ENCODE peak calls at places on chromosome X, in eight cellular contexts. One of them, this sample, is unnamed. For H3K27me3, the result is how much of the 10 kb centered on the place peaks cover.

GRCh38 chrX:48613502-48614160 is 16.3 kb downstream of the WDR13 start:
- DNase-seq in ovary: no peak
- DNase-seq in fibroblast of lung: peak
- DNase-seq in BE2C: no peak
- DNase-seq in aorta: no peak
- DNase-seq in colonic mucosa: no peak
- DNase-seq in CD8-positive, alpha-beta memory T cell: no peak
- DNase-seq in naive thymus-derived CD4-positive, alpha-beta T cell: no peak
- DNase-seq in this sample: no peak

GRCh38 chrX:45449982-45450381 is 249.3 kb upstream of the DIPK2B start:
- DNase-seq in naive thymus-derived CD4-positive, alpha-beta T cell: no peak
- DNase-seq in aorta: no peak
- DNase-seq in ovary: no peak
- DNase-seq in BE2C: no peak
- DNase-seq in fibroblast of lung: peak
- DNase-seq in colonic mucosa: no peak
- DNase-seq in CD8-positive, alpha-beta memory T cell: no peak
- DNase-seq in this sample: no peak

GRCh38 chrX:119015407-119016242 is 41.2 kb downstream of the LONRF3 start:
- DNase-seq in BE2C: peak
- DNase-seq in aorta: peak
- DNase-seq in CD8-positive, alpha-beta memory T cell: no peak
- DNase-seq in ovary: peak
- DNase-seq in naive thymus-derived CD4-positive, alpha-beta T cell: peak
- DNase-seq in colonic mucosa: no peak
- DNase-seq in fibroblast of lung: peak
- DNase-seq in this sample: no peak

GRCh38 chrX:121103381-121103780 is 56.0 kb downstream of the GLUD2 start:
- DNase-seq in naive thymus-derived CD4-positive, alpha-beta T cell: no peak
- DNase-seq in CD8-positive, alpha-beta memory T cell: no peak
- DNase-seq in aorta: no peak
- DNase-seq in colonic mucosa: no peak
- DNase-seq in BE2C: no peak
- DNase-seq in fibroblast of lung: peak
- DNase-seq in ovary: no peak
- DNase-seq in this sample: no peak

GRCh38 chrX:130086414-130087207 is 23.7 kb downstream of the ELF4 start:
- DNase-seq in fibroblast of lung: no peak
- DNase-seq in aorta: no peak
- DNase-seq in BE2C: no peak
- DNase-seq in ovary: no peak
- DNase-seq in naive thymus-derived CD4-positive, alpha-beta T cell: peak
- DNase-seq in CD8-positive, alpha-beta memory T cell: peak
- DNase-seq in colonic mucosa: no peak
- DNase-seq in this sample: no peak

GRCh38 chrX:86349115-86349514 is 200.9 kb downstream of the DACH2 start:
- DNase-seq in naive thymus-derived CD4-positive, alpha-beta T cell: no peak
- DNase-seq in colonic mucosa: no peak
- DNase-seq in BE2C: no peak
- DNase-seq in CD8-positive, alpha-beta memory T cell: no peak
- DNase-seq in ovary: no peak
- DNase-seq in aorta: no peak
- DNase-seq in fibroblast of lung: no peak
- DNase-seq in this sample: no peak

GRCh38 chrX:134623293-134624045 is 34.8 kb downstream of the PLAC1 start:
- DNase-seq in BE2C: no peak
- DNase-seq in aorta: no peak
- DNase-seq in colonic mucosa: no peak
- DNase-seq in CD8-positive, alpha-beta memory T cell: no peak
- DNase-seq in naive thymus-derived CD4-positive, alpha-beta T cell: no peak
- DNase-seq in ovary: no peak
- DNase-seq in fibroblast of lung: peak
- DNase-seq in this sample: no peak

GRCh38 chrX:149629730-149630387 is 1.7 kb downstream of the TMEM185A start:
- DNase-seq in fibroblast of lung: no peak
- DNase-seq in aorta: no peak
- DNase-seq in naive thymus-derived CD4-positive, alpha-beta T cell: no peak
- DNase-seq in colonic mucosa: no peak
- DNase-seq in CD8-positive, alpha-beta memory T cell: no peak
- DNase-seq in ovary: no peak
- DNase-seq in BE2C: no peak
- DNase-seq in this sample: no peak

GRCh38 chrX:95884196-95884595 is 800.4 kb upstream of the DIAPH2 start:
- DNase-seq in CD8-positive, alpha-beta memory T cell: no peak
- DNase-seq in ovary: no peak
- DNase-seq in aorta: no peak
- DNase-seq in fibroblast of lung: no peak
- DNase-seq in naive thymus-derived CD4-positive, alpha-beta T cell: no peak
- DNase-seq in BE2C: no peak
- DNase-seq in colonic mucosa: no peak
- DNase-seq in this sample: no peak

GRCh38 chrX:134551365-134552095 is 91.6 kb downstream of the HPRT1 start:
- DNase-seq in aorta: no peak
- DNase-seq in fibroblast of lung: peak
- DNase-seq in naive thymus-derived CD4-positive, alpha-beta T cell: no peak
- DNase-seq in CD8-positive, alpha-beta memory T cell: no peak
- DNase-seq in BE2C: no peak
- DNase-seq in ovary: no peak
- DNase-seq in colonic mucosa: no peak
- DNase-seq in this sample: no peak

GRCh38 chrX:42751573-42751972 is 26.4 kb downstream of the PPP1R2C start:
- DNase-seq in naive thymus-derived CD4-positive, alpha-beta T cell: no peak
- DNase-seq in aorta: no peak
- DNase-seq in colonic mucosa: no peak
- DNase-seq in BE2C: no peak
- DNase-seq in ovary: no peak
- DNase-seq in fibroblast of lung: peak
- DNase-seq in CD8-positive, alpha-beta memory T cell: no peak
- DNase-seq in this sample: no peak

GRCh38 chrX:133909888-133910287 is 75.5 kb downstream of the GPC3 start:
- DNase-seq in naive thymus-derived CD4-positive, alpha-beta T cell: no peak
- DNase-seq in BE2C: no peak
- DNase-seq in CD8-positive, alpha-beta memory T cell: no peak
- DNase-seq in fibroblast of lung: no peak
- DNase-seq in ovary: no peak
- DNase-seq in aorta: no peak
- DNase-seq in colonic mucosa: no peak
- DNase-seq in this sample: no peak

GRCh38 chrX:2521092-2521926 is 20.5 kb upstream of the DHRSX start:
- DNase-seq in aorta: peak
- DNase-seq in BE2C: no peak
- DNase-seq in fibroblast of lung: no peak
- DNase-seq in naive thymus-derived CD4-positive, alpha-beta T cell: no peak
- DNase-seq in ovary: no peak
- DNase-seq in colonic mucosa: no peak
- DNase-seq in CD8-positive, alpha-beta memory T cell: no peak
- DNase-seq in this sample: no peak

GRCh38 chrX:41553688-41554087 is 106.5 kb downstream of the NYX start:
- DNase-seq in ovary: no peak
- DNase-seq in fibroblast of lung: peak
- DNase-seq in BE2C: no peak
- DNase-seq in aorta: no peak
- DNase-seq in colonic mucosa: no peak
- DNase-seq in CD8-positive, alpha-beta memory T cell: no peak
- DNase-seq in naive thymus-derived CD4-positive, alpha-beta T cell: no peak
- DNase-seq in this sample: no peak

GRCh38 chrX:136519069-136519468 is 12.9 kb upstream of the VGLL1 start:
- DNase-seq in aorta: no peak
- DNase-seq in fibroblast of lung: no peak
- DNase-seq in CD8-positive, alpha-beta memory T cell: no peak
- DNase-seq in BE2C: no peak
- DNase-seq in ovary: no peak
- DNase-seq in naive thymus-derived CD4-positive, alpha-beta T cell: no peak
- DNase-seq in colonic mucosa: no peak
- DNase-seq in this sample: no peak

GRCh38 chrX:69538321-69538876 is 34.3 kb downstream of the NALF2 start:
- DNase-seq in BE2C: no peak
- DNase-seq in ovary: peak
- DNase-seq in aorta: peak
- DNase-seq in CD8-positive, alpha-beta memory T cell: peak
- DNase-seq in fibroblast of lung: peak
- DNase-seq in naive thymus-derived CD4-positive, alpha-beta T cell: peak
- DNase-seq in colonic mucosa: peak
- DNase-seq in this sample: peak

GRCh38 chrX:55008571-55009358 is 8.6 kb downstream of the APEX2 start:
- DNase-seq in colonic mucosa: no peak
- DNase-seq in ovary: no peak
- DNase-seq in BE2C: no peak
- DNase-seq in fibroblast of lung: peak
- DNase-seq in CD8-positive, alpha-beta memory T cell: no peak
- DNase-seq in aorta: no peak
- DNase-seq in naive thymus-derived CD4-positive, alpha-beta T cell: no peak
- DNase-seq in this sample: no peak

GRCh38 chrX:103376118-103376978 is at the start of gene BEX3:
- DNase-seq in aorta: peak
- DNase-seq in naive thymus-derived CD4-positive, alpha-beta T cell: peak
- DNase-seq in ovary: peak
- DNase-seq in colonic mucosa: peak
- DNase-seq in fibroblast of lung: peak
- DNase-seq in CD8-positive, alpha-beta memory T cell: peak
- DNase-seq in BE2C: peak
- DNase-seq in this sample: peak

GRCh38 chrX:103398321-103398937 is 22.1 kb downstream of the BEX3 start:
- DNase-seq in aorta: no peak
- DNase-seq in fibroblast of lung: peak
- DNase-seq in BE2C: peak
- DNase-seq in colonic mucosa: no peak
- DNase-seq in CD8-positive, alpha-beta memory T cell: no peak
- DNase-seq in ovary: no peak
- DNase-seq in naive thymus-derived CD4-positive, alpha-beta T cell: no peak
- DNase-seq in this sample: no peak

DNA sequence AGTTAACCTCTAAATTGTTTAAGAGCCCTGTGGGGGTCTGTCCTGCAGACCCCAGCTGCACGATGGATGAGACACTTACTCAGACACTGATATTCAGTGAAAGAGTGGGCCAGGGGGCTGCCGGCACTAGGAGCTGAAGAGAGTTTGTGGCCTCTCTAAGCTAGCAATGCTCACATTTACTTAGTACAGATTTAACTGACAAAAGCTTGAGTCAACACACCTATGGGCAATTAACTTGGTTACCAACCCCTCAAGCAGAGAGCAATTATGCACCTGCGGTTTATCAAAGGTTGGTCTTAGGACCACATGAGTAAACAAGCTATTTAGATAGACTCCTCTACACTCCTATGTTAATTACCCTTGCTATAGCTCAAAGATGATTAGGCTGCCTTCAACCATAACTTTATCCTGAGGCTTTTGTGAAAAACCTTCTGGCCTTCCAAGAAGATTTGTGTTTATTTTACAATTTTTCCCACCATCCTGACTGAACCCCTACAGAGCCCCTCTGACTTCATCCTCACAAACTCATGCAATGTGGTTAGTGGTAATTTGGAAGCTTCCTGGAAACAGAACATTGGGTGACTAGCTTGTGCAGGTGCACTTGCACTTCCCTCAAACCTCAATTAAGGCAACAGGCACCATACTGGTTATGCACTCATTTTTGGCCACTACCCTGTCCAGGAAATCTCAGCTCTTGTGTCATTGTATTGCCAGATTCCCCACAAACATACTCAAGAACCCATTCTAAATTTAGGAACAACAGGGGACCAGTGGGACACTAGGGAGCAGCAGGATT is 234.4 kb upstream of the ITM2A start:
- DNase-seq in BE2C: no peak
- DNase-seq in fibroblast of lung: no peak
- DNase-seq in colonic mucosa: peak
- DNase-seq in ovary: no peak
- DNase-seq in CD8-positive, alpha-beta memory T cell: no peak
- DNase-seq in naive thymus-derived CD4-positive, alpha-beta T cell: no peak
- DNase-seq in aorta: no peak
- DNase-seq in this sample: no peak
- H3K27me3 ChIP-seq in BE2C: under half
- H3K27me3 ChIP-seq in fibroblast of lung: under half
- H3K27me3 ChIP-seq in colonic mucosa: under half
- H3K27me3 ChIP-seq in ovary: under half
- H3K27me3 ChIP-seq in CD8-positive, alpha-beta memory T cell: under half
- H3K27me3 ChIP-seq in naive thymus-derived CD4-positive, alpha-beta T cell: under half
- H3K27me3 ChIP-seq in aorta: under half
- H3K27me3 ChIP-seq in this sample: under half

GRCh38 chrX:112784692-112785091 is 55.9 kb downstream of the AMOT start:
- DNase-seq in fibroblast of lung: no peak
- DNase-seq in naive thymus-derived CD4-positive, alpha-beta T cell: no peak
- DNase-seq in colonic mucosa: no peak
- DNase-seq in BE2C: no peak
- DNase-seq in CD8-positive, alpha-beta memory T cell: no peak
- DNase-seq in aorta: no peak
- DNase-seq in ovary: no peak
- DNase-seq in this sample: no peak
- H3K4me3 ChIP-seq in fibroblast of lung: no peak
- H3K4me3 ChIP-seq in naive thymus-derived CD4-positive, alpha-beta T cell: no peak
- H3K4me3 ChIP-seq in colonic mucosa: no peak
- H3K4me3 ChIP-seq in BE2C: no peak
- H3K4me3 ChIP-seq in CD8-positive, alpha-beta memory T cell: no peak
- H3K4me3 ChIP-seq in aorta: no peak
- H3K4me3 ChIP-seq in ovary: no peak
- H3K4me3 ChIP-seq in this sample: no peak

GRCh38 chrX:16999275-16999674 is 52.8 kb downstream of the REPS2 start:
- DNase-seq in fibroblast of lung: no peak
- DNase-seq in naive thymus-derived CD4-positive, alpha-beta T cell: no peak
- DNase-seq in ovary: no peak
- DNase-seq in BE2C: no peak
- DNase-seq in aorta: no peak
- DNase-seq in CD8-positive, alpha-beta memory T cell: no peak
- DNase-seq in colonic mucosa: no peak
- DNase-seq in this sample: no peak
- H3K27me3 ChIP-seq in fibroblast of lung: under half
- H3K27me3 ChIP-seq in naive thymus-derived CD4-positive, alpha-beta T cell: under half
- H3K27me3 ChIP-seq in ovary: under half
- H3K27me3 ChIP-seq in BE2C: under half
- H3K27me3 ChIP-seq in aorta: under half
- H3K27me3 ChIP-seq in CD8-positive, alpha-beta memory T cell: under half
- H3K27me3 ChIP-seq in colonic mucosa: under half
- H3K27me3 ChIP-seq in this sample: under half

GRCh38 chrX:142982679-142983078 is 43.0 kb upstream of the SPANXN4 start:
- DNase-seq in colonic mucosa: no peak
- DNase-seq in aorta: no peak
- DNase-seq in BE2C: no peak
- DNase-seq in CD8-positive, alpha-beta memory T cell: no peak
- DNase-seq in ovary: no peak
- DNase-seq in fibroblast of lung: no peak
- DNase-seq in naive thymus-derived CD4-positive, alpha-beta T cell: no peak
- DNase-seq in this sample: no peak

GRCh38 chrX:142977128-142977914 is 48.4 kb upstream of the SPANXN4 start:
- DNase-seq in naive thymus-derived CD4-positive, alpha-beta T cell: no peak
- DNase-seq in BE2C: no peak
- DNase-seq in fibroblast of lung: no peak
- DNase-seq in CD8-positive, alpha-beta memory T cell: no peak
- DNase-seq in ovary: no peak
- DNase-seq in colonic mucosa: no peak
- DNase-seq in aorta: no peak
- DNase-seq in this sample: no peak

GRCh38 chrX:142978130-142978684 is 47.5 kb upstream of the SPANXN4 start:
- DNase-seq in aorta: no peak
- DNase-seq in colonic mucosa: no peak
- DNase-seq in CD8-positive, alpha-beta memory T cell: no peak
- DNase-seq in naive thymus-derived CD4-positive, alpha-beta T cell: no peak
- DNase-seq in BE2C: no peak
- DNase-seq in ovary: no peak
- DNase-seq in fibroblast of lung: no peak
- DNase-seq in this sample: no peak
- H3K4me3 ChIP-seq in aorta: no peak
- H3K4me3 ChIP-seq in colonic mucosa: no peak
- H3K4me3 ChIP-seq in CD8-positive, alpha-beta memory T cell: no peak
- H3K4me3 ChIP-seq in naive thymus-derived CD4-positive, alpha-beta T cell: no peak
- H3K4me3 ChIP-seq in BE2C: no peak
- H3K4me3 ChIP-seq in ovary: no peak
- H3K4me3 ChIP-seq in fibroblast of lung: no peak
- H3K4me3 ChIP-seq in this sample: no peak